ENCODE peak calls at places on chromosomes 12 and 14, in four cellular contexts. L, B, F and T are unnamed samples.

GRCh38 chr12:74317078-74317581 is 220.5 kb upstream of the ATXN7L3B start:
- DNase-seq in L (peak; percentile 49), B (no peak), F (no peak), T (no peak)

GRCh38 chr12:44847888-44848770 is 28.0 kb downstream of the NELL2 start:
- DNase-seq in L (no peak), B (no peak), F (no peak), T (peak; percentile 45)

GRCh38 chr14:61296151-61296550 is 15.0 kb upstream of the TMEM30B start:
- DNase-seq in L (no peak), B (no peak), F (no peak), T (no peak)

GRCh38 chr12:65607271-65607880 is 216.9 kb upstream of the HMGA2 start:
- DNase-seq in L (no peak), B (no peak), F (no peak), T (no peak)

GRCh38 chr12:54038760-54039414 is 6.0 kb downstream of the HOXC5 start:
- DNase-seq in L (no peak), B (no peak), F (no peak), T (no peak)

GRCh38 chr12:115078334-115078733 is 394.4 kb upstream of the TBX3 start:
- DNase-seq in L (no peak), B (no peak), F (no peak), T (no peak)

GRCh38 chr12:108282676-108283075 is 56.4 kb downstream of the CMKLR1 start:
- DNase-seq in L (no peak), B (no peak), F (no peak), T (no peak)

GRCh38 chr12:121796855-121797751 is 3.6 kb upstream of the RHOF start:
- DNase-seq in L (peak; percentile 89), B (peak; percentile 97), F (peak; percentile 96), T (no peak)

GRCh38 chr12:131133994-131134393 is 180.3 kb downstream of the ADGRD1 start:
- DNase-seq in L (no peak), B (no peak), F (no peak), T (no peak)

GRCh38 chr12:94145231-94145979 is 3.0 kb upstream of the PLXNC1 start:
- DNase-seq in L (peak; percentile 80), B (no peak), F (peak; percentile 70), T (no peak)

GRCh38 chr14:92578511-92578910 is 64.9 kb downstream of the RIN3 start:
- DNase-seq in L (peak; percentile 62), B (no peak), F (peak; percentile 80), T (no peak)

GRCh38 chr14:63243646-63244045 is 39.4 kb downstream of the RHOJ start:
- DNase-seq in L (no peak), B (no peak), F (peak; percentile 60), T (no peak)

GRCh38 chr12:44464180-44464579 is 411.9 kb downstream of the NELL2 start:
- DNase-seq in L (no peak), B (no peak), F (no peak), T (no peak)

GRCh38 chr14:60165547-60165876 is 314 bp upstream of the DHRS7 start:
- DNase-seq in L (no peak), B (no peak), F (no peak), T (no peak)

GRCh38 chr14:81401420-81402122 is 1.4 kb upstream of the STON2 start:
- DNase-seq in L (peak; percentile 96), B (no peak), F (peak; percentile 94), T (no peak)

DNA sequence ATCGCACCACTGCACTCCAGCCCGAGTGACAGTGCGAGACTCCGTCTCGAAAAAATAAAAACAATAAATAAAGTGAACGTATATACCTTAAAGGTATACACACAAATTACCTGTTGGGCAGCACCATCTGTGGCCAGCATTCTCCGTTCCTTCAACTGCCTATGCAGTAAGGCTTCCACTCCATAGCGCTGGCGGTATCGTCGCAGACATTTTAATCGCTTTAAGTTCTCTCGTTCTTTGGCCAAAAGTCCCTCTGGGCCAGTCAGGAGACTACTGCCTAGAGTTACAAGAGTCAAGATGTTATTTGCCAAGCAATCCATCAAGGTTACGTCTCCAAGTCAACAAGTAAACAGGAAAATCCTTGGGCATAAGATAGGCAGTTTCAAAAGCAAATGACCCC is 13.0 kb downstream of the KANSL2 start:
- DNase-seq in L (no peak), B (no peak), F (no peak), T (no peak)
- H3K36me3 ChIP-seq in L (peaks cover 12% of the 10 kb centered on the region), B (peaks cover 98% of the 10 kb centered on the region), F (peaks cover 74% of the 10 kb centered on the region), T (peaks cover 67% of the 10 kb centered on the region)

DNA sequence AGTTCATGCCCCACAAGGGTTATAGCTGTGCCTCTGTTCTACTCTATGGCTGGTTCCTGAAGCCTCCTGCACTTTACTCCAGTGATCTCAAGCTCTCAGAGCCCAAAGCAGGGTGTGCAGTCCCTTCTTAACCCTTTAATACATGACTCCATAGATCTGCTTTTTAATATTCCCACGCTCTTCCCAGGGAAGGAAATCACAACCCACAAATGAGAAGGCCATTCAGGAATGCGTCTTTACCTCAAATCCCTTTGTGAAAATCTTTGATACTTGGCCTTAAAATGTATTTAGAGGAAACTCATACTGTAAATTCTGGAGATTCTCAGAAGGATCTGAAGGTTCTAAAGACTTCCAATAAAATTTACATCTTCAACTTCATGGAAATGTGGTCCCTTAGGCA is 17.0 kb downstream of the NID2 start:
- DNase-seq in L (peak; percentile 61), B (no peak), F (peak; percentile 78), T (no peak)
- H3K4me3 ChIP-seq in L (peak overlapping the region; percentile 8), B (no peak overlapping the region), F (peak overlapping the region; percentile 30), T (no peak overlapping the region)

DNA sequence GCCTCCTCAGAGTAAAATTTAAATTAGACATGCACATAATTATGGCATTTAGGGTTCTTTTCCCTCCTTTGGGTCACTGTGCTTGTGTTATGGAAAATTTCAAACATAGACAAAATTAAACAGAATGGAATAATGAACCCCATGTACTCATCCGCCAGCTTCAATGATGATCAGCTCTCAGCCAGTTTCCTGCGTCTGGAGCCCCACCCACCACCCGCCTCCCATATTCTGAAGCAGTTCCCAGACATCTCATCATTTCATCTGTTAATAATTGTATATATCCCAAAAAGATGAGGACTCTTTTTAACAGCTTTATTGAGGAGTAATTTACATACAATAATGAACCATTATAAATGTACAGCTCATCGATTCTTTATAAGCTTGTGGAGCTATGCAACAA is 128.2 kb downstream of the EML1 start:
- DNase-seq in L (no peak), B (no peak), F (no peak), T (no peak)
- H3K36me3 ChIP-seq in L (no peaks in the 10 kb centered on the region), B (peaks cover 25% of the 10 kb centered on the region), F (no peaks in the 10 kb centered on the region), T (no peaks in the 10 kb centered on the region)

GRCh38 chr12:92927055-92927435 is 2.0 kb downstream of the EEA1 start:
- DNase-seq in L (peak; percentile 39), B (no peak), F (peak; percentile 72), T (no peak)
- H3K4me3 ChIP-seq in L (peak overlapping the region; percentile 68), B (peak overlapping the region; percentile 70), F (peak overlapping the region; percentile 83), T (peak overlapping the region; percentile 19)